ENCODE peak calls at places on chromosomes 1 and 21, in four cellular contexts. One of them, this sample, is unnamed.

GRCh38 chr1:243748227-243748626 is 101.8 kb downstream of the AKT3 start:
- DNase-seq in CD8-positive, alpha-beta T cell: no peak
- DNase-seq in AG04450: no peak
- DNase-seq in iPS DF 6.9: no peak
- DNase-seq in this sample: no peak

GRCh38 chr1:47568763-47569162 is 130.9 kb downstream of the FOXD2 start:
- DNase-seq in CD8-positive, alpha-beta T cell: no peak
- DNase-seq in AG04450: no peak
- DNase-seq in iPS DF 6.9: no peak
- DNase-seq in this sample: peak; percentile 79

GRCh38 chr1:109258481-109259466 is 9.4 kb downstream of the CELSR2 start:
- DNase-seq in CD8-positive, alpha-beta T cell: no peak
- DNase-seq in AG04450: no peak
- DNase-seq in iPS DF 6.9: no peak
- DNase-seq in this sample: no peak

GRCh38 chr1:8822383-8823294 is 5.2 kb upstream of the RERE start:
- DNase-seq in CD8-positive, alpha-beta T cell: no peak
- DNase-seq in AG04450: peak; percentile 59
- DNase-seq in iPS DF 6.9: no peak
- DNase-seq in this sample: no peak

GRCh38 chr21:33367309-33367973 is 35.8 kb upstream of the IFNGR2 start:
- DNase-seq in CD8-positive, alpha-beta T cell: no peak
- DNase-seq in AG04450: no peak
- DNase-seq in iPS DF 6.9: no peak
- DNase-seq in this sample: no peak

GRCh38 chr1:19450811-19451564 is 34.4 kb downstream of the CAPZB start:
- DNase-seq in CD8-positive, alpha-beta T cell: no peak
- DNase-seq in AG04450: peak; percentile 94
- DNase-seq in iPS DF 6.9: no peak
- DNase-seq in this sample: no peak

GRCh38 chr1:25031966-25032667 is 102.0 kb upstream of the RUNX3 start:
- DNase-seq in CD8-positive, alpha-beta T cell: no peak
- DNase-seq in AG04450: no peak
- DNase-seq in iPS DF 6.9: no peak
- DNase-seq in this sample: no peak

GRCh38 chr1:217881131-217881543 is 250.0 kb downstream of the SPATA17 start:
- DNase-seq in CD8-positive, alpha-beta T cell: no peak
- DNase-seq in AG04450: no peak
- DNase-seq in iPS DF 6.9: no peak
- DNase-seq in this sample: no peak

GRCh38 chr21:44375281-44375651 is 21.8 kb downstream of the TRPM2 start:
- DNase-seq in CD8-positive, alpha-beta T cell: peak; percentile 18
- DNase-seq in AG04450: no peak
- DNase-seq in iPS DF 6.9: no peak
- DNase-seq in this sample: no peak

GRCh38 chr1:172874950-172875349 is 175.8 kb downstream of the TNFSF18 start:
- DNase-seq in CD8-positive, alpha-beta T cell: no peak
- DNase-seq in AG04450: no peak
- DNase-seq in iPS DF 6.9: no peak
- DNase-seq in this sample: no peak

GRCh38 chr21:31354604-31355443 is 10.8 kb upstream of the TIAM1 start:
- DNase-seq in CD8-positive, alpha-beta T cell: peak; percentile 47
- DNase-seq in AG04450: peak; percentile 45
- DNase-seq in iPS DF 6.9: no peak
- DNase-seq in this sample: no peak

GRCh38 chr1:201468844-201469644 is at the start of gene PHLDA3:
- DNase-seq in CD8-positive, alpha-beta T cell: no peak
- DNase-seq in AG04450: peak; percentile 85
- DNase-seq in iPS DF 6.9: no peak
- DNase-seq in this sample: peak; percentile 74
- H3K27ac ChIP-seq in CD8-positive, alpha-beta T cell: no peak within 1 kb of the TSS
- H3K27ac ChIP-seq in AG04450: peak within 1 kb of the TSS; percentile 75
- H3K27ac ChIP-seq in iPS DF 6.9: no peak within 1 kb of the TSS
- H3K27ac ChIP-seq in this sample: peak within 1 kb of the TSS; percentile 97

DNA sequence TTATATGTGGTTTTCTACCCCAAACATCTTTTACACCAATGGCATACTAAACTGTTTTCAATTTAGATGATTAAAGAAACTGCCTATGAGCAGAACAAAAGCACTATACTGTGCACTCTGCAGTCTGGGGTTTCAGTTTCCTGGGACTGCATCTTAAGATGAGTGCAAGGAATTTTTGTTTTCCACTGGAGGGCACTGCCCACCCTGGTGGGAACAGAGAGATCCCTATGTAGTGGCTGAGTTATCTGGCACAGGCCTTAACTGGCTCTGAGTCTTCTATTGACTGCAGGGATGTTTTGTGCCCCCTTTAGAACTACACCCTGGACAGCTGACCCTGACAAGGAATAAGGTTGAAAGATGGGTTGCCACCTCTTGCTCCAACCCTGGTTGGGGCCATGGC is 12.0 kb downstream of the PROK1 start:
- DNase-seq in CD8-positive, alpha-beta T cell: no peak
- DNase-seq in AG04450: no peak
- DNase-seq in iPS DF 6.9: no peak
- DNase-seq in this sample: no peak
- H3K27ac ChIP-seq in CD8-positive, alpha-beta T cell: no peak overlapping the region
- H3K27ac ChIP-seq in AG04450: no peak overlapping the region
- H3K27ac ChIP-seq in iPS DF 6.9: no peak overlapping the region
- H3K27ac ChIP-seq in this sample: no peak overlapping the region

DNA sequence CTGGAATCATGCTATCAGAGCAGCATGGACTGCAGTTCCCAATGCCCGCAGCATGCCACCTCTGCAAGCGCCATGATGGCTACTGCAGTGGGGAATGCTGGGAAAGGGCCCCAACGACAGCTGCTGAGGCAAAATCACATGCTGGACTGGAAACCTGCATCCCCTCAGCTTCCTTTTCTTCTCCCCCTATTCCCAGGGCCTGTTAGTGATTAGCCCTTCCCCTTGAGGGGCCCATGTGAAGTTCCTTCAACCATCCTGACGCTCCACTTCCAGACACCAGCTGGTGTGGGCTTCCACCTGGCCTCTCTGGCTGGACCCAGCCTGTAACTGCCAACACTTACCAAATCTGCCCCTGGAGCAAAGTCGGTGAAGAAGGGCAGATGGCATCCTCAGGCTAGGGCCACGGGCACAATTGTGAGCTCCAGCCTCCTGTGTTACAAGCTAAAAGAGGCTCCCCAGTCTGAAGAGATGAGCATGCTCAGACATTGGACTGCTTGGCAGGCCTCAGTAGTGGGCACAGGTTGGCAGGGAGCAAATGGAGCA is 22.1 kb upstream of the SDC3 start:
- DNase-seq in CD8-positive, alpha-beta T cell: no peak
- DNase-seq in AG04450: no peak
- DNase-seq in iPS DF 6.9: no peak
- DNase-seq in this sample: no peak
- H3K27ac ChIP-seq in CD8-positive, alpha-beta T cell: no peak overlapping the region
- H3K27ac ChIP-seq in AG04450: no peak overlapping the region
- H3K27ac ChIP-seq in iPS DF 6.9: no peak overlapping the region
- H3K27ac ChIP-seq in this sample: peak overlapping the region; percentile 49

DNA sequence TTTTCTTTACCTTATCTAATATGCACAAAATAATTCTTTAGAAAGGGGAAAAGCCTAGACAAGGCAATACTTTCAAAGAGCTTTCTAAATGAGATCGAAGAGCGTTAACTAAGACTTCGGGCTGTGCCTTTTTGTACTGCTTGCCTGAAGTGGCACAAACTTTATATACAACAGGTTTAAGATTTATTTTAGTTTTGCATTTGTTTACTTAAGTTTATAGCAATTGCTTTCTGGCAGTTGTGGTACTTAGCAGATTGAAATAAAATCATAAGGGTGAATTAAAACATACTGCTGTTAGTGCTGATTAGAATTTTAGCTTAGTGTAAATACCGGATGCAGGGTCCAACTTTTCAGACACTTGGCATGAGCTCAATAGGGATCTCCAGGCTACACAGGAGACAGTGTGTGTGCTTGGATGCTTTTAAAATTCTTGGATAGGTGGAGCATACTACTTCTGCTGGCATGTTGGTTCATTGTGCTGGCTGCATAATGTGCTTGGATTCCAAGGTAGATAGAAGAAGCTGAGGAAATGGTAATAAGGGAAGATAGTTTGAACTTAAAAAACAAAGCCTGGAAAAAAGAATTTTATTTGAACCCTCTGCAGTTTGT is 159.6 kb downstream of the NFIA start:
- DNase-seq in CD8-positive, alpha-beta T cell: no peak
- DNase-seq in AG04450: no peak
- DNase-seq in iPS DF 6.9: no peak
- DNase-seq in this sample: no peak
- H3K27ac ChIP-seq in CD8-positive, alpha-beta T cell: no peak overlapping the region
- H3K27ac ChIP-seq in AG04450: no peak overlapping the region
- H3K27ac ChIP-seq in iPS DF 6.9: no peak overlapping the region
- H3K27ac ChIP-seq in this sample: peak overlapping the region; percentile 16

DNA sequence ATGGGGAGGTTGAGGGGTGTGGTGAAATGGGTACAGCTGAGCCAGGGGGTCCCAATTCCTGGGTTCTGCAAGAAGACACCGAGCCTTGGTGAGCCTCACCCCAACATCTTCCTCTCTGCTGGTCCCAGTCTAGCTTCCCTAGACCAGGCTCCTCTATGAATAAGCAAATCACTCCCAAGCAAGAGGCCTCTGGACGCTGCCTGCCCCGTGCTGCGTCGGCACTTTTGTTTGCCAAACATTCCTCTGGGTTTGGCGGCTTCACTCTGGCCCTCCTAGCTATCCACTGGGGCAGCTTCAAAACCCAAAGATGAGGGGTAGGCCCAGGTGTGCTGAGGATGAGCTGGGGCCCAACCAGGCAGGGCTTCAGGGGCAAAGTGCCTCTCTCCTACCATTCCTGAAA is 137.1 kb upstream of the CD34 start:
- DNase-seq in CD8-positive, alpha-beta T cell: no peak
- DNase-seq in AG04450: no peak
- DNase-seq in iPS DF 6.9: no peak
- DNase-seq in this sample: no peak
- H3K27ac ChIP-seq in CD8-positive, alpha-beta T cell: no peak overlapping the region
- H3K27ac ChIP-seq in AG04450: no peak overlapping the region
- H3K27ac ChIP-seq in iPS DF 6.9: no peak overlapping the region
- H3K27ac ChIP-seq in this sample: no peak overlapping the region

GRCh38 chr1:27551170-27551952 is 52.6 kb downstream of the AHDC1 start:
- DNase-seq in CD8-positive, alpha-beta T cell: no peak
- DNase-seq in AG04450: no peak
- DNase-seq in iPS DF 6.9: no peak
- DNase-seq in this sample: no peak
- H3K27ac ChIP-seq in CD8-positive, alpha-beta T cell: no peak overlapping the region
- H3K27ac ChIP-seq in AG04450: no peak overlapping the region
- H3K27ac ChIP-seq in iPS DF 6.9: no peak overlapping the region
- H3K27ac ChIP-seq in this sample: no peak overlapping the region

GRCh38 chr1:23124259-23125026 is 44.2 kb downstream of the LUZP1 start:
- DNase-seq in CD8-positive, alpha-beta T cell: no peak
- DNase-seq in AG04450: no peak
- DNase-seq in iPS DF 6.9: no peak
- DNase-seq in this sample: no peak

GRCh38 chr1:23123528-23123927 is 45.1 kb downstream of the LUZP1 start:
- DNase-seq in CD8-positive, alpha-beta T cell: no peak
- DNase-seq in AG04450: no peak
- DNase-seq in iPS DF 6.9: no peak
- DNase-seq in this sample: no peak

GRCh38 chr1:23120383-23120782 is 48.3 kb downstream of the LUZP1 start:
- DNase-seq in CD8-positive, alpha-beta T cell: no peak
- DNase-seq in AG04450: no peak
- DNase-seq in iPS DF 6.9: no peak
- DNase-seq in this sample: no peak

GRCh38 chr1:23122023-23122738 is 46.5 kb downstream of the LUZP1 start:
- DNase-seq in CD8-positive, alpha-beta T cell: no peak
- DNase-seq in AG04450: no peak
- DNase-seq in iPS DF 6.9: no peak
- DNase-seq in this sample: no peak

DNA sequence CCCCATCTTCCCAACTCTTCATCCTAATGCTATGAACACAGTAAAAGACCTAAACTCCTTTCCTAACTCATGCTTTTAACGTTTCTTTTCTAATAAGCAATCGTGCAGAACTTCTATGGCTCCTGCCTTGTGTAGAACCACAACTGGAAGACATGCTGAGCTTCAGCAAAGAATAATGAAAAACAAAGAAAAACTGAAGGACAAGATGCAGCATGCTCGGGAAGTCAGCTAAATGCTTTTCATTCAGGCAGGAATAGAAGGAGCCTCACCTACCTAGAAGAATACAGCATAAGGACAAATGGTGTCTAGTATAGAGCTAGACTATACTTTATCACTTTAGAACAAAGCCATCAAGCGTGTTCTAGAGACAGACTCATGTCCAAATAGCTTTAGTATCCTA is 45.9 kb downstream of the LUZP1 start:
- DNase-seq in CD8-positive, alpha-beta T cell: no peak
- DNase-seq in AG04450: no peak
- DNase-seq in iPS DF 6.9: no peak
- DNase-seq in this sample: no peak
- H3K27ac ChIP-seq in CD8-positive, alpha-beta T cell: no peak overlapping the region
- H3K27ac ChIP-seq in AG04450: no peak overlapping the region
- H3K27ac ChIP-seq in iPS DF 6.9: no peak overlapping the region
- H3K27ac ChIP-seq in this sample: no peak overlapping the region

DNA sequence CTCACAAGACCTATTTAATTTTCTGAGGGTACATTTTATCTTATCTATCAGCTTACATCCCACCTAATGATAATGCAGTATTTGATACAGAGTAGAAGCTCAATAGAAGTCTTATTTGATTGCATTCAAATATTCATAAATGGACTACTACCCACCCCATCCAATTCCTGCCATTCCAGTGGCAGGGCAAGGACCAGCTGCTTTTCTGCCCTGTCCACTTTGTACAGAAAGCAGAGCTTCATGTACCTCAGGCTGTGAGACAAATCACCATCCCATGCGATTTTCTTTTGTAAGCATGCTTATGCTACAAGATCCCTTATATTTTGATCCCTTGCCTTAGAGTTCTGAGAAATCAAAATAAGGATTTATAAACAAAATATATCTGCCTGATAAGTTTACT is 31.5 kb downstream of the TSEN15 start:
- DNase-seq in CD8-positive, alpha-beta T cell: no peak
- DNase-seq in AG04450: no peak
- DNase-seq in iPS DF 6.9: no peak
- DNase-seq in this sample: no peak
- H3K27ac ChIP-seq in CD8-positive, alpha-beta T cell: no peak overlapping the region
- H3K27ac ChIP-seq in AG04450: no peak overlapping the region
- H3K27ac ChIP-seq in iPS DF 6.9: no peak overlapping the region
- H3K27ac ChIP-seq in this sample: no peak overlapping the region

DNA sequence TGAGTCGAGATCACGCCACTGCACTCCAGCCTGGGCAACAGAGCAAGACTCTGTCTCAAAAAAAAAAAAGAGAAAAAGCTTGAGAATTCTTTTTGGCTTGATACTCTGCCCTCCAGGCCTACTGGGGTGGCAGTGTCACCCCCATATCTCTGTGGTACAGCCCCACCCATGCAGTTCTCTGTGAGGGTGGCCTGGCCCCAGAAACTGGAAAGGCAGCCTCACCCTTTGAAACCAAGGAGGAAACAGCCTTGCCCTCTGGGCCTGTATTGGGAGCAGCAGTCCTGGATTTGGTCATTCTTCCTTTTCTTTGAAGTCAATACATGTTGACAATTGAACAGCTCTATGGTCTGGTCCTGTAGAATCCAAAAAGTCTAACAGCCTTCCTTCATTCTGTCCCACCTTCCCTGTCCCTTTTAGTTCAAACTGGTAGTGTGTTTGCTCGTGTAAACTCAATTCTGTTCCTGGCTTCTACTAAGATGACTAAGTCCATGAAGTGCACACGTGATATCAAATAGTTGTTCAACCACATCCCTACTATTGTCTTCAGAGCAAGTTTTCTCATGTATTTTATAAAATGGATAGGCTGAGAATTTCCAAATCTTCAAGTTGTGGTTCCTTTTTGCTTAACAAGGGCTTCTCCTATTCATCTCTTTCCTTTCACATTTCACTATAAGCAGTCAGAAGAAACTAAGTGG is 13.2 kb downstream of the ST7L start:
- DNase-seq in CD8-positive, alpha-beta T cell: no peak
- DNase-seq in AG04450: no peak
- DNase-seq in iPS DF 6.9: no peak
- DNase-seq in this sample: no peak
- H3K27ac ChIP-seq in CD8-positive, alpha-beta T cell: no peak overlapping the region
- H3K27ac ChIP-seq in AG04450: no peak overlapping the region
- H3K27ac ChIP-seq in iPS DF 6.9: no peak overlapping the region
- H3K27ac ChIP-seq in this sample: no peak overlapping the region